ENCODE peak calls at places on chromosomes 2 and 18, in five cellular contexts. E is mesenchymal stem cell, U is H9, S is neuronal stem cell, V is H1. K is an unnamed sample.

GRCh38 chr2:162002623-162003200 is 71.3 kb downstream of the DPP4 start:
- DNase-seq in E (no peak), U (no peak), S (peak; percentile 48), V (no peak), K (no peak)

GRCh38 chr2:148519013-148519412 is 125.5 kb upstream of the EPC2 start:
- DNase-seq in E (no peak), U (peak; percentile 80), S (no peak), V (no peak), K (no peak)

GRCh38 chr2:237964578-237965404 is 2.0 kb upstream of the UBE2F start:
- DNase-seq in E (no peak), U (no peak), S (no peak), V (no peak), K (peak; percentile 98)

GRCh38 chr2:196101325-196101981 is 32.8 kb upstream of the DNAH7 start:
- DNase-seq in E (peak; percentile 41), U (no peak), S (no peak), V (no peak), K (no peak)

GRCh38 chr2:85851253-85851955 is 37.4 kb downstream of the ST3GAL5 start:
- DNase-seq in E (no peak), U (no peak), S (no peak), V (no peak), K (peak; percentile 20)

GRCh38 chr2:186256540-186256939 is 229.5 kb upstream of the ZC3H15 start:
- DNase-seq in E (peak; percentile 57), U (no peak), S (peak; percentile 17), V (no peak), K (peak; percentile 68)

GRCh38 chr2:11068079-11068741 is 87.1 kb upstream of the SLC66A3 start:
- DNase-seq in E (no peak), U (no peak), S (no peak), V (peak; percentile 27), K (no peak)

GRCh38 chr18:24949908-24950307 is 402.1 kb downstream of the ZNF521 start:
- DNase-seq in E (no peak), U (no peak), S (no peak), V (no peak), K (no peak)

GRCh38 chr2:86790134-86790827 is 432 bp downstream of the CD8A start:
- DNase-seq in E (no peak), U (peak; percentile 63), S (no peak), V (peak; percentile 68), K (no peak)

GRCh38 chr2:72961036-72961720 is 43.9 kb downstream of the EMX1 start:
- DNase-seq in E (no peak), U (no peak), S (no peak), V (no peak), K (no peak)

GRCh38 chr2:161136696-161137324 is 23.4 kb upstream of the TANK start:
- DNase-seq in E (peak; percentile 95), U (no peak), S (no peak), V (no peak), K (peak; percentile 44)

GRCh38 chr2:120818441-120818920 is 82.8 kb downstream of the GLI2 start:
- DNase-seq in E (peak; percentile 95), U (no peak), S (no peak), V (no peak), K (peak; percentile 2)

GRCh38 chr2:116094196-116094595 is 1651.8 kb downstream of the DPP10 start:
- DNase-seq in E (no peak), U (peak; percentile 67), S (no peak), V (peak; percentile 68), K (no peak)

GRCh38 chr2:9782197-9782719 is 61.0 kb upstream of the TAF1B start:
- DNase-seq in E (no peak), U (no peak), S (no peak), V (no peak), K (peak; percentile 93)

GRCh38 chr2:207746131-207746530 is 23.6 kb downstream of the FZD5 start:
- DNase-seq in E (peak; percentile 76), U (peak; percentile 49), S (peak; percentile 66), V (no peak), K (peak; percentile 53)

GRCh38 chr18:66958309-66958708 is 354.4 kb upstream of the CDH19 start:
- DNase-seq in E (no peak), U (no peak), S (no peak), V (no peak), K (no peak)

GRCh38 chr2:133871810-133872209 is 303.5 kb upstream of the NCKAP5 start:
- DNase-seq in E (no peak), U (no peak), S (no peak), V (peak; percentile 4), K (no peak)

GRCh38 chr18:79947881-79948610 is 3.4 kb downstream of the SLC66A2 start:
- DNase-seq in E (no peak), U (no peak), S (no peak), V (no peak), K (no peak)

GRCh38 chr2:169712791-169713227 is 18.5 kb downstream of the PHOSPHO2 start:
- DNase-seq in E (no peak), U (no peak), S (no peak), V (no peak), K (no peak)

GRCh38 chr2:29966256-29966655 is 44.9 kb upstream of the ALK start:
- DNase-seq in E (no peak), U (no peak), S (no peak), V (no peak), K (no peak)

GRCh38 chr2:36287363-36288275 is 68.0 kb upstream of the CRIM1 start:
- DNase-seq in E (peak; percentile 46), U (no peak), S (no peak), V (no peak), K (no peak)

GRCh38 chr2:225415809-225416208 is 16.3 kb downstream of the NYAP2 start:
- DNase-seq in E (no peak), U (no peak), S (no peak), V (no peak), K (no peak)

GRCh38 chr18:77822552-77823138 is 573.0 kb downstream of the GALR1 start:
- DNase-seq in E (no peak), U (no peak), S (no peak), V (no peak), K (no peak)

GRCh38 chr2:231761735-231762134 is 19.3 kb downstream of the PDE6D start:
- DNase-seq in E (no peak), U (no peak), S (no peak), V (no peak), K (no peak)

GRCh38 chr2:189534854-189535253 is 45.7 kb downstream of the SLC40A1 start:
- DNase-seq in E (peak; percentile 65), U (no peak), S (no peak), V (no peak), K (no peak)

GRCh38 chr2:102703748-102704147 is 58.1 kb upstream of the TMEM182 start:
- DNase-seq in E (peak; percentile 10), U (no peak), S (peak; percentile 5), V (no peak), K (no peak)

GRCh38 chr2:44938287-44939073 is 3.0 kb upstream of the SIX3 start:
- DNase-seq in E (no peak), U (peak; percentile 73), S (no peak), V (peak; percentile 80), K (no peak)

GRCh38 chr2:238129166-238130010 is 9.1 kb upstream of the KLHL30 start:
- DNase-seq in E (no peak), U (no peak), S (no peak), V (no peak), K (no peak)

GRCh38 chr2:200944467-200945394 is 18.7 kb downstream of the ORC2 start:
- DNase-seq in E (peak; percentile 92), U (no peak), S (no peak), V (no peak), K (peak; percentile 96)

GRCh38 chr18:12849548-12849947 is 34.5 kb downstream of the PTPN2 start:
- DNase-seq in E (no peak), U (no peak), S (no peak), V (no peak), K (peak; percentile 93)

GRCh38 chr18:34929336-34929780 is 111.9 kb upstream of the MAPRE2 start:
- DNase-seq in E (peak; percentile 90), U (no peak), S (no peak), V (no peak), K (no peak)

DNA sequence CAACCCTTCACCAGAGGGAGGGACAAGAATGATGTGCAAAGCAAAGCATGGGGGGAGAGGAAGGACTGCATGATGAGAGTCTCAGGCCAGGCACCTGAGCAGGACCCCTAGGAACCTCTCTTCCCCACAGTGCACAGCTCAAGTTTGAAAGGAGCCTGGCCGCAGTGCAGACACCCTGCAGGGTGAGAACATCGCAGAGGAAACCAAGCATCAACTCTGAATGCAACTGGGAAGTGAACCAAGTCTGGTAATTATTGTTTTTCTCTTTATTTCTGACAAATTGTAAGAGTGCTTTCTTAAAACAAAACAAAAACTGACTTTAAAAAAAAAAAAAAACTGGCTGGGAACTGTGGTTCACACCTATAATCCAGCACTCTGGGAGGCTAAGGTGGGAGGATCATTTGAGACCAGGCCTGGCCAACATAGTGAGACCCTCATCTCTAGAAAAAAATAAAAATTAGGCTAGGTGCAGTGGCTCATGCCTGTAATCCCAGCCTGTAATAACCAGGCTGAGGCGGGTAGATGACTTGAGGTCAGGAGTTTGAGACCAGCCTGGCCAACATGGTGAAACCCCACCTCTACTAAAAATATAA is 15.3 kb downstream of the NPC1 start:
- DNase-seq in E (no peak), U (no peak), S (no peak), V (no peak), K (no peak)
- H2BK12ac ChIP-seq in E (no peak overlapping the region), U (no peak overlapping the region), S (no peak overlapping the region), V (no peak overlapping the region), K (no peak overlapping the region)

GRCh38 chr18:10783941-10784340 is 258.1 kb downstream of the NAPG start:
- DNase-seq in E (no peak), U (no peak), S (no peak), V (no peak), K (no peak)

GRCh38 chr18:10787293-10787901 is 261.6 kb downstream of the NAPG start:
- DNase-seq in E (peak; percentile 84), U (peak; percentile 67), S (peak; percentile 63), V (peak; percentile 88), K (peak; percentile 61)

GRCh38 chr18:10784596-10785202 is 258.9 kb downstream of the NAPG start:
- DNase-seq in E (no peak), U (no peak), S (no peak), V (no peak), K (no peak)

GRCh38 chr18:10791141-10791808 is 265.4 kb downstream of the NAPG start:
- DNase-seq in E (peak; percentile 9), U (no peak), S (no peak), V (no peak), K (no peak)

GRCh38 chr18:10785798-10786197 is 260.0 kb downstream of the NAPG start:
- DNase-seq in E (no peak), U (no peak), S (no peak), V (no peak), K (no peak)
- H2BK12ac ChIP-seq in E (no peak overlapping the region), U (no peak overlapping the region), S (no peak overlapping the region), V (no peak overlapping the region), K (no peak overlapping the region)

GRCh38 chr2:182610231-182610630 is 105.8 kb upstream of the DNAJC10 start:
- DNase-seq in E (no peak), U (no peak), S (no peak), V (no peak), K (no peak)
- H2BK12ac ChIP-seq in E (no peak overlapping the region), U (no peak overlapping the region), S (no peak overlapping the region), V (no peak overlapping the region), K (no peak overlapping the region)

GRCh38 chr2:95722331-95722730 is 130.5 kb downstream of the TRIM43 start:
- DNase-seq in E (no peak), U (no peak), S (no peak), V (no peak), K (no peak)
- H2BK12ac ChIP-seq in E (no peak overlapping the region), U (no peak overlapping the region), S (no peak overlapping the region), V (no peak overlapping the region), K (no peak overlapping the region)